ENCODE peak calls at places on chromosomes 7 and 10, in four cellular contexts. One of them, this sample, is unnamed.

GRCh38 chr7:101963693-101964092 is 146.3 kb downstream of the CUX1 start:
- DNase-seq in A549: no peak
- DNase-seq in IMR-90: no peak
- DNase-seq in GM12878: no peak
- DNase-seq in this sample: no peak

GRCh38 chr7:47149208-47149864 is 432.6 kb downstream of the TNS3 start:
- DNase-seq in A549: no peak
- DNase-seq in GM12878: no peak
- DNase-seq in IMR-90: no peak
- DNase-seq in this sample: no peak

GRCh38 chr10:45425628-45426563 is 51.9 kb downstream of the ALOX5 start:
- DNase-seq in GM12878: no peak
- DNase-seq in IMR-90: no peak
- DNase-seq in A549: peak
- DNase-seq in this sample: no peak

GRCh38 chr7:142188846-142189245 is 69.0 kb downstream of the PRSS58 start:
- DNase-seq in IMR-90: no peak
- DNase-seq in GM12878: no peak
- DNase-seq in A549: peak
- DNase-seq in this sample: no peak

GRCh38 chr7:158976849-158977593 is 120.7 kb downstream of the DYNC2I1 start:
- DNase-seq in GM12878: peak
- DNase-seq in IMR-90: peak
- DNase-seq in A549: peak
- DNase-seq in this sample: peak

GRCh38 chr7:140512317-140513000 is 33.2 kb upstream of the MKRN1 start:
- DNase-seq in GM12878: no peak
- DNase-seq in IMR-90: no peak
- DNase-seq in A549: peak
- DNase-seq in this sample: peak

GRCh38 chr7:103605640-103606039 is 159.6 kb upstream of the SLC26A5 start:
- DNase-seq in IMR-90: peak
- DNase-seq in GM12878: no peak
- DNase-seq in A549: no peak
- DNase-seq in this sample: no peak

GRCh38 chr10:71893258-71893815 is 42.3 kb upstream of the PSAP start:
- DNase-seq in GM12878: no peak
- DNase-seq in A549: no peak
- DNase-seq in IMR-90: no peak
- DNase-seq in this sample: no peak

GRCh38 chr10:107141539-107142061 is 22.9 kb downstream of the SORCS1 start:
- DNase-seq in A549: no peak
- DNase-seq in IMR-90: no peak
- DNase-seq in GM12878: no peak
- DNase-seq in this sample: no peak

GRCh38 chr10:123649672-123650071 is 16.5 kb upstream of the GPR26 start:
- DNase-seq in A549: no peak
- DNase-seq in GM12878: no peak
- DNase-seq in IMR-90: no peak
- DNase-seq in this sample: no peak

GRCh38 chr10:63866075-63866746 is 345.0 kb downstream of the REEP3 start:
- DNase-seq in GM12878: peak
- DNase-seq in A549: peak
- DNase-seq in IMR-90: peak
- DNase-seq in this sample: peak

GRCh38 chr10:3413937-3414710 is 241.5 kb upstream of the PITRM1 start:
- DNase-seq in GM12878: no peak
- DNase-seq in A549: no peak
- DNase-seq in IMR-90: no peak
- DNase-seq in this sample: no peak

GRCh38 chr10:89785095-89785494 is 83.7 kb downstream of the KIF20B start:
- DNase-seq in GM12878: no peak
- DNase-seq in IMR-90: no peak
- DNase-seq in A549: no peak
- DNase-seq in this sample: peak

GRCh38 chr10:79310911-79311573 is 36.2 kb upstream of the PPIF start:
- DNase-seq in GM12878: no peak
- DNase-seq in IMR-90: no peak
- DNase-seq in A549: no peak
- DNase-seq in this sample: peak

GRCh38 chr10:725786-726185 is 36.3 kb upstream of the DIP2C start:
- DNase-seq in GM12878: no peak
- DNase-seq in A549: no peak
- DNase-seq in IMR-90: no peak
- DNase-seq in this sample: no peak

GRCh38 chr10:86387221-86387794 is 20.7 kb upstream of the GRID1 start:
- DNase-seq in A549: no peak
- DNase-seq in IMR-90: no peak
- DNase-seq in GM12878: no peak
- DNase-seq in this sample: no peak

GRCh38 chr10:62810131-62810530 is 5.6 kb downstream of the ADO start:
- DNase-seq in GM12878: no peak
- DNase-seq in IMR-90: no peak
- DNase-seq in A549: no peak
- DNase-seq in this sample: no peak

GRCh38 chr10:97882142-97883091 is 32.8 kb downstream of the GOLGA7B start:
- DNase-seq in A549: peak
- DNase-seq in GM12878: no peak
- DNase-seq in IMR-90: peak
- DNase-seq in this sample: no peak

GRCh38 chr7:120404042-120404441 is 131.1 kb downstream of the KCND2 start:
- DNase-seq in A549: no peak
- DNase-seq in GM12878: no peak
- DNase-seq in IMR-90: no peak
- DNase-seq in this sample: no peak
- TF ChIP-seq ELK1 in A549: no peak
- TF ChIP-seq ELK1 in GM12878: no peak
- TF ChIP-seq ELK1 in IMR-90: no peak
- TF ChIP-seq ELK1 in this sample: no peak

DNA sequence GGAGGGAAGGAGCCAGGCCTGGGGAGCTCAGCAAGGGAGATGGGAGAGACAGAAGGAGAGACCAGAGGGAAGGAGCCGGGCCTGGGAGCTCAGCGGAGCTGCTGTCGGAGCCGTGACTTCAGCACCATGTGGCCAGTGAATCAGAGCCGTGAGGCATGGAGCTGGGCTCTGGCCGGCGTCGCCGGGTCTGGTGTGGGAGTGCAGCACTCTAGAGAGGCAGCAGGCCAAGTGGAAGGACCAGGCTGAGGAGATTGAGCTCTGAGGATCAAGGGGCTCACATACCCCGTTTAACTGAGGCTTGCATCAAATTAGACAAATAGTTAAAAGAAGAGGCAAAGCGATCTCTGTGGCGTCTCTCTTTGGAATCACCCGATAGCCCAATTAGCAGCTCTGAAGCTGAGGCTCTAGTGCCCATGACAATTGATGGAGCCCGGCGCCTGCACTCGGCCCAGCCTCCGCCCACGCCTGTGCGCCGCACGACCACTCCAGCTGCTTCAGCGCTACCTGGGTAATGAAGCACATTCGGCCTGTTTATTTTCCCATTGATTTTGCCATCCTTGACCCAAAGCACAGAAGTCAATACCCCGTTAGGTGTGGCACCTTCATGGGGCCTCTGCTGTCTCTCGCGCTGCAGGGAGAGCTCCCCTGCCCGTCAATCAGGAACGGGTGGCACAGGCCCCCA is 150.2 kb downstream of the MAD1L1 start:
- DNase-seq in GM12878: no peak
- DNase-seq in A549: no peak
- DNase-seq in IMR-90: peak
- DNase-seq in this sample: no peak
- TF ChIP-seq ELK1 in GM12878: no peak
- TF ChIP-seq ELK1 in A549: no peak
- TF ChIP-seq ELK1 in IMR-90: no peak
- TF ChIP-seq ELK1 in this sample: no peak

DNA sequence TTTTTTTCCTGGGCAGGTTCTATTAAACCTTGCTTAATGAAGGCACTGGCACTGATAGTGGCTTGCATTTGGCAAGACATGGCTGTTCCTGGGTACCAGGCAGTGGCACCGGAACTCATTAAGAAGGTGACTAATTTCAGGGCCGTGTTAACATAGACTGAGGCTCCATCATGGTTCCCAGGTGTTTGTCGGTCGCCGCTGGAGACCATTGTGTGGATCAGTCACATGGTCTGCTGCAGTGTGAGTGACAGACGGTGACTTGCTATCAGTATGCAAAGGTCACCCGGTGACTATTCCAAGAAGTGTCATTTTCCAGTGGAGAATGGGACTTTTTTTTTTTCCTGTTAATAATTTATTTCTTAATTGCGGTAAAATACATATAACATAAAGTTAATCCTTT is 106.3 kb downstream of the INSYN2A start:
- DNase-seq in A549: no peak
- DNase-seq in GM12878: no peak
- DNase-seq in IMR-90: no peak
- DNase-seq in this sample: no peak
- TF ChIP-seq ELK1 in A549: no peak
- TF ChIP-seq ELK1 in GM12878: no peak
- TF ChIP-seq ELK1 in IMR-90: no peak
- TF ChIP-seq ELK1 in this sample: no peak

GRCh38 chr10:118594392-118595063 is 920 bp downstream of the PRLHR start:
- DNase-seq in IMR-90: peak
- DNase-seq in GM12878: no peak
- DNase-seq in A549: peak
- DNase-seq in this sample: peak
- TF ChIP-seq ELK1 in IMR-90: no peak
- TF ChIP-seq ELK1 in GM12878: no peak
- TF ChIP-seq ELK1 in A549: no peak
- TF ChIP-seq ELK1 in this sample: no peak